ENCODE peak calls at places on chromosomes 13 and 19, in four cellular contexts. B, X, E and H are unnamed samples.

GRCh38 chr19:19464339-19465098 is 50.8 kb downstream of the TSSK6 start:
- DNase-seq in E (no peak), X (no peak), B (peak; percentile 76), H (no peak)

GRCh38 chr13:28819748-28820098 is 416 bp upstream of the MTUS2 start:
- DNase-seq in B (peak; percentile 86), E (peak; percentile 69), X (peak; percentile 13), H (peak; percentile 46)

GRCh38 chr19:28168557-28168956 is 1044.4 kb downstream of the UQCRFS1 start:
- DNase-seq in X (no peak), B (no peak), E (no peak), H (no peak)

GRCh38 chr13:94516456-94516855 is 37.0 kb upstream of the DCT start:
- DNase-seq in X (no peak), B (no peak), E (no peak), H (no peak)

GRCh38 chr19:23698711-23699520 is 11.9 kb upstream of the ZNF675 start:
- DNase-seq in X (no peak), B (no peak), E (no peak), H (no peak)

GRCh38 chr19:5014941-5015340 is 46.0 kb downstream of the KDM4B start:
- DNase-seq in E (no peak), B (no peak), X (no peak), H (no peak)

GRCh38 chr13:109778102-109778542 is 8.3 kb downstream of the IRS2 start:
- DNase-seq in B (no peak), E (no peak), X (no peak), H (peak; percentile 60)

GRCh38 chr19:29560313-29561075 is 34.7 kb downstream of the VSTM2B start:
- DNase-seq in B (no peak), E (no peak), X (no peak), H (no peak)

GRCh38 chr19:47514869-47515588 is at the start of gene NAPA:
- DNase-seq in E (peak; percentile 100), X (peak; percentile 100), B (peak; percentile 100), H (peak; percentile 100)

GRCh38 chr19:9348671-9349070 is 14.1 kb upstream of the ZNF177 start:
- DNase-seq in B (no peak), E (no peak), X (no peak), H (no peak)

GRCh38 chr19:4456566-4456842 is 1.1 kb downstream of the UBXN6 start:
- DNase-seq in B (no peak), X (no peak), E (no peak), H (peak; percentile 46)

GRCh38 chr13:33109801-33110200 is 93.6 kb downstream of the KL start:
- DNase-seq in X (no peak), E (no peak), B (no peak), H (no peak)

GRCh38 chr13:33110713-33111413 is 94.6 kb downstream of the KL start:
- DNase-seq in B (no peak), X (no peak), E (peak; percentile 65), H (no peak)

GRCh38 chr13:33109319-33109718 is 93.1 kb downstream of the KL start:
- DNase-seq in X (no peak), B (no peak), E (no peak), H (no peak)

GRCh38 chr13:33111414-33112110 is 95.3 kb downstream of the KL start:
- DNase-seq in B (no peak), E (peak; percentile 37), X (no peak), H (peak; percentile 38)

DNA sequence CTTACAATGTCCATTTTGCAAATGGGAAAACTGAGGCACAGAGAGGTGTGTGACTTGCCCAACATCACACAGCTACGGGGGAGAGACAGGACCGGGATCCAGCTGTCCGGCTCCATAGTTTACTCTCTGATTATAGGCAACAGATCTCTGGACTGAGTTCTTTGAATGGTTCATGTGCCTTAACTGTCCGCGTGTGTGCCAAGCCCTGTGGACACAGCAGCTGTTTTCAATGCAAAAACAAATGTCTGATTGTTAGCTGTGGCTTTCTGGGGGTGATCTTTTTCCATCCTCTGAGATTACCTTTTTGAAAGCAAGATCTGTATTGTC is 94.1 kb downstream of the KL start:
- DNase-seq in B (no peak), E (no peak), X (no peak), H (no peak)
- H3K4me3 ChIP-seq in B (no peak overlapping the region), E (no peak overlapping the region), X (no peak overlapping the region), H (no peak overlapping the region)

GRCh38 chr19:54294539-54294938 is 13.6 kb upstream of the LILRB2 start:
- DNase-seq in E (no peak), B (no peak), X (no peak), H (no peak)
- H3K27me3 ChIP-seq in E (peaks cover 84% of the 10 kb centered on the region), B (no peaks in the 10 kb centered on the region), X (peaks cover 4% of the 10 kb centered on the region), H (no peaks in the 10 kb centered on the region)

DNA sequence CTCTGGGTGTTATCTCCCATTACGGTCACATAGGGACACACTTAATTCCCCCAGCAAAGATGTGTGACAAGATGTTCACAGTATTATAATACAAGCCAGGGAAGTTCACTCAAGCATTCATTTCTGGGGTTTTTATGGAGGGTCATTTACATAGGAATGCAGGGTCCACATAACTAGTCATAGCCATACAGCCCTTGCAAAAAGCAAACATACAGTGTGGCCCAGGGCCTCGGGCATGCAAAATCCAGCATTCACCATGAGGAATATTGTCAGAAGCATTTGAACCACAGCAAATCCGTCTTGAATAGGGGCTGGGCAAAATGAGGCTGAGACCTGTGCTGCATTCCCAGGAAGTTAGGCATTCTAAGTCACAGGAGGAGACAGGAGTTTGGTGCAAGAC is 13.0 kb upstream of the ZNF460 start:
- DNase-seq in E (no peak), X (no peak), B (peak; percentile 30), H (no peak)
- H3K4me3 ChIP-seq in E (no peak overlapping the region), X (no peak overlapping the region), B (no peak overlapping the region), H (no peak overlapping the region)

GRCh38 chr19:15758379-15758778 is 20.6 kb downstream of the OR10H3 start:
- DNase-seq in B (no peak), X (no peak), E (no peak), H (peak; percentile 41)
- H3K27me3 ChIP-seq in B (no peaks in the 10 kb centered on the region), X (peaks cover 4% of the 10 kb centered on the region), E (peaks cover 58% of the 10 kb centered on the region), H (no peaks in the 10 kb centered on the region)

GRCh38 chr13:98141091-98141490 is 1.8 kb upstream of the FARP1 start:
- DNase-seq in B (no peak), E (no peak), X (no peak), H (no peak)
- H3K4me3 ChIP-seq in B (no peak overlapping the region), E (no peak overlapping the region), X (no peak overlapping the region), H (no peak overlapping the region)

GRCh38 chr19:38392707-38393308 is 4.3 kb downstream of the SPRED3 start:
- DNase-seq in B (no peak), X (no peak), E (no peak), H (peak; percentile 92)

GRCh38 chr19:38394488-38394887 is 6.0 kb downstream of the SPRED3 start:
- DNase-seq in B (no peak), E (no peak), X (peak; percentile 33), H (peak; percentile 38)

GRCh38 chr19:38399081-38399480 is 3.8 kb upstream of the FAM98C start:
- DNase-seq in B (no peak), E (no peak), X (no peak), H (no peak)

GRCh38 chr19:38391911-38392464 is 3.5 kb downstream of the SPRED3 start:
- DNase-seq in X (no peak), B (no peak), E (no peak), H (no peak)

DNA sequence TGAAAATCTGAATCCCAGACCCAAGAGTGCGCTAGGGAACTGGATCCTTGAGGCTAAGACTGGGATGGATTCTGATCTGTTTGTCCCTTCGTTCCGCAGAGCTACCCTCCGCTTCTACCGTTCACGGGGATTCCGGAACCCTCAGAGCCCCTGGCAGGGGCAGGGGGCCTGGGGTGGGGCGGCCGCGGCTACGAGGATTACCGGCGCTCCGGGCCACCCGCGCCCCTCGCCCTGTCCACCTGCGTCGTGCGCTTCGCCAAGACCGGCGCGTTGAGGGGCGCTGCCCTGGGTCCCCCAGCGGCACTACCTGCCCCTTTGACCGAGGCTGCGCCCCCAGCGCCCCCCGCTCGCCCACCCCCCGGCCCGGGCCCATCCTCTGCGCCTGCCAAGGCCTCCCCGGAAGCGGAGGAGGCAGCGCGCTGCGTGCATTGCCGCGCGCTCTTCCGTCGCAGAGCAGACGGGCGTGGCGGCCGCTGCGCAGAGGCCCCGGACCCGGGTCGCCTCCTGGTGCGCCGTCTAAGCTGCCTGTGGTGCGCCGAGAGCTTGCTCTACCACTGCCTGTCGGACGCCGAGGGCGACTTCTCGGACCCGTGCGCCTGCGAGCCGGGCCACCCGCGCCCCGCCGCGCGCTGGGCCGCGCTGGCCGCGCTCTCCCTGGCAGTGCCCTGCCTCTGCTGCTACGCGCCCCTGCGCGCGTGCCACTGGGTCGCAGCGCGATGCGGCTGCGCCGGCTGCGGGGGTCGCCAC is 7.1 kb downstream of the SPRED3 start:
- DNase-seq in X (peak; percentile 23), E (no peak), B (no peak), H (peak; percentile 33)
- H3K27me3 ChIP-seq in X (no peaks in the 10 kb centered on the region), E (peaks cover 72% of the 10 kb centered on the region), B (no peaks in the 10 kb centered on the region), H (peaks cover 2% of the 10 kb centered on the region)

DNA sequence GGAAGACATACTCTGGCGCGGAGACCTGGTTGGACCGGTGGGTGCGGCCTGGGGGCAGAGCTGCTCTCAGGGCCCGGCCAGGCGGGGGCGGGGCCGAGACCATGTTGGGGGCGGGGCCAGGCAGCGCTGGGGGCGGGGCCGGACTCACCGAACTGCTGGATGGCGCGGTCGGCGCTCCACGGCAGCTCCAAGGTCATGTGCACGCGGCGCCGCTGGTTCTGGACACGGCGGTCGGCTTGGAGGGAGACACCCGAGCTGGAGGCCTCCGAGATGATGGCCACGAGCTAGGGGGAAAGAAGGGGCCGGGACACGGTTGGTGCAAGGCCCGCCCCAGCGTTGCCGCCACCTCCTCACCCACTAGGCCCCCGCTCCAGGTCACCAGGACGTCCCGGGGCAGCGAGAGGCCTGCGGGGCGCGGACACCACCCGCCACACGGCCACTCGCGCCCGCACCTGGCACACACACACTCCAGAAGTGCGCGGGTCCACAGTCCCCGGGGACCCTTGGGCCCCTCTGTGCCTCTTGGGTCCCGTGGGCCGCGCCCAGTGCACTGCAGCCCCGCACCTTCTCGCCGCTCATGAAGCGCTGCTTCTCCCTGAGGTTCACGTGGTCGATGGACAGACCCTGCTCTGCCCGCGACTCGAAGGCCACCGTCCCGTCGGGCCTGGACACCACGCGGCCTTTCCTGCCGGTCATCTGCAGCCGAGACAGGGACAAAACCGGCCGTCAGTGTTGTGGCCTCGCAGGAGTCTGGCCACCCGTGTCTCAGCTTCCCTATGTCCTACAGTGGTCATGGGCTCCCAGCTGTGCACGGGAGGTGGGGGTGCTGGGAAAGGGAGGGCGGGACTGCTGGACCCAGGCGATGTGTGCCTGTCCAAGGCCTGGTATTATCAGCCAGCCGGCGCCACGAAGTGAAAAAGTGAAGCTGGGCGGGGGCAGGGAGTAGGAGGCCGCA is 8.7 kb downstream of the GPX4 start:
- DNase-seq in B (no peak), E (no peak), X (no peak), H (peak; percentile 80)
- H3K4me3 ChIP-seq in B (no peak overlapping the region), E (peak overlapping the region; percentile 3), X (no peak overlapping the region), H (no peak overlapping the region)

GRCh38 chr13:25167349-25167748 is 4.7 kb downstream of the AMER2 start:
- DNase-seq in E (no peak), B (no peak), X (no peak), H (no peak)

GRCh38 chr13:25169951-25170553 is 2.0 kb downstream of the AMER2 start:
- DNase-seq in E (no peak), X (no peak), B (no peak), H (no peak)

GRCh38 chr13:25167775-25168174 is 4.3 kb downstream of the AMER2 start:
- DNase-seq in E (no peak), B (no peak), X (no peak), H (no peak)

GRCh38 chr13:25169356-25169755 is 2.7 kb downstream of the AMER2 start:
- DNase-seq in E (no peak), X (no peak), B (no peak), H (no peak)

GRCh38 chr13:25168800-25169199 is 3.3 kb downstream of the AMER2 start:
- DNase-seq in B (no peak), E (no peak), X (no peak), H (no peak)
- H3K27me3 ChIP-seq in B (no peaks in the 10 kb centered on the region), E (peaks cover 85% of the 10 kb centered on the region), X (peaks cover 5% of the 10 kb centered on the region), H (peaks cover 7% of the 10 kb centered on the region)